ENCODE peak calls at places on chromosome 21, in six cellular contexts. One of them, this sample, is unnamed.
A peak's percentile ranks its signal among the peaks of the same experiment; 100 is the strongest.

GRCh38 chr21:21200103-21200938 is 202.1 kb downstream of the NCAM2 start:
- DNase-seq in kidney: no peak
- DNase-seq in H9: no peak
- DNase-seq in fibroblast of lung: peak; percentile 100
- DNase-seq in neural progenitor cell: no peak
- DNase-seq in GM23248: peak; percentile 99
- DNase-seq in this sample: no peak

GRCh38 chr21:32094792-32095191 is 184.1 kb downstream of the MIS18A start:
- DNase-seq in neural progenitor cell: no peak
- DNase-seq in fibroblast of lung: peak; percentile 16
- DNase-seq in kidney: no peak
- DNase-seq in H9: peak; percentile 45
- DNase-seq in GM23248: peak; percentile 62
- DNase-seq in this sample: no peak

GRCh38 chr21:27429612-27430361 is 462.9 kb upstream of the ADAMTS5 start:
- DNase-seq in kidney: no peak
- DNase-seq in H9: no peak
- DNase-seq in neural progenitor cell: no peak
- DNase-seq in fibroblast of lung: peak; percentile 59
- DNase-seq in GM23248: peak; percentile 67
- DNase-seq in this sample: no peak

GRCh38 chr21:17613242-17613676 is 558 bp upstream of the BTG3 start:
- DNase-seq in neural progenitor cell: no peak
- DNase-seq in H9: no peak
- DNase-seq in GM23248: peak; percentile 53
- DNase-seq in fibroblast of lung: peak; percentile 21
- DNase-seq in kidney: peak; percentile 77
- DNase-seq in this sample: no peak

GRCh38 chr21:32508558-32508957 is 76.8 kb downstream of the TCP10L start:
- DNase-seq in H9: no peak
- DNase-seq in fibroblast of lung: no peak
- DNase-seq in kidney: no peak
- DNase-seq in GM23248: no peak
- DNase-seq in neural progenitor cell: no peak
- DNase-seq in this sample: no peak

GRCh38 chr21:35974801-35975200 is 85.5 kb downstream of the SETD4 start:
- DNase-seq in H9: no peak
- DNase-seq in fibroblast of lung: peak; percentile 76
- DNase-seq in kidney: no peak
- DNase-seq in GM23248: no peak
- DNase-seq in neural progenitor cell: no peak
- DNase-seq in this sample: no peak

GRCh38 chr21:27703806-27704205 is 736.9 kb upstream of the ADAMTS5 start:
- DNase-seq in kidney: no peak
- DNase-seq in H9: no peak
- DNase-seq in neural progenitor cell: no peak
- DNase-seq in GM23248: peak; percentile 44
- DNase-seq in fibroblast of lung: no peak
- DNase-seq in this sample: no peak

GRCh38 chr21:32189688-32190483 is 89.0 kb downstream of the MIS18A start:
- DNase-seq in H9: no peak
- DNase-seq in fibroblast of lung: no peak
- DNase-seq in neural progenitor cell: no peak
- DNase-seq in GM23248: no peak
- DNase-seq in kidney: no peak
- DNase-seq in this sample: no peak

GRCh38 chr21:29405503-29406122 is 106.9 kb downstream of the BACH1 start:
- DNase-seq in GM23248: no peak
- DNase-seq in neural progenitor cell: no peak
- DNase-seq in fibroblast of lung: no peak
- DNase-seq in H9: no peak
- DNase-seq in kidney: no peak
- DNase-seq in this sample: no peak

DNA sequence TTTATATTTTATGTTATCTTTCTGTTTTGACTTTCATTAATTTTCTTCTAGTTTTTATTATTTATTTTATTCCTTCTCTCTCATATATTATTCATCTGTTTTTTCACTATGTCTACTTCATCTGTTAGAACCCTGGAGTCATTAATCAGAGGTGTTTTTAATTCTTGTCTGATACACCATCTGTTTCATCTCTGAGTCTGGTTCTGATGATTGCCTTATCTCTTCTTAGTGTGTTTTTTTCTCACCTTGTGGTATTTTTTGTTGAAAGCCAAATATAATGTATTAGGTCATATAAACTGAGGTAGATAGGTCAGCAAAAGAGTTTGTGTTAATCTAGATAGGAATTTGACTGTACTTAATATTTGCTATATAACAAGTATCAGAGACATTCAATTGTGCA is 1005.7 kb upstream of the NCAM2 start:
- DNase-seq in GM23248: no peak
- DNase-seq in kidney: no peak
- DNase-seq in H9: no peak
- DNase-seq in neural progenitor cell: no peak
- DNase-seq in fibroblast of lung: no peak
- DNase-seq in this sample: no peak
- H3K9ac ChIP-seq in GM23248: no peak overlapping the region
- H3K9ac ChIP-seq in kidney: no peak overlapping the region
- H3K9ac ChIP-seq in H9: no peak overlapping the region
- H3K9ac ChIP-seq in neural progenitor cell: no peak overlapping the region
- H3K9ac ChIP-seq in fibroblast of lung: no peak overlapping the region
- H3K9ac ChIP-seq in this sample: no peak overlapping the region

GRCh38 chr21:46537026-46537425 is 67.9 kb downstream of the S100B start:
- DNase-seq in kidney: no peak
- DNase-seq in fibroblast of lung: no peak
- DNase-seq in GM23248: no peak
- DNase-seq in H9: no peak
- DNase-seq in neural progenitor cell: no peak
- DNase-seq in this sample: no peak

GRCh38 chr21:46527801-46528200 is 69.1 kb downstream of the DIP2A start:
- DNase-seq in GM23248: no peak
- DNase-seq in H9: no peak
- DNase-seq in fibroblast of lung: no peak
- DNase-seq in neural progenitor cell: peak; percentile 23
- DNase-seq in kidney: no peak
- DNase-seq in this sample: no peak

GRCh38 chr21:46532080-46532479 is 72.8 kb downstream of the S100B start:
- DNase-seq in kidney: no peak
- DNase-seq in fibroblast of lung: no peak
- DNase-seq in GM23248: no peak
- DNase-seq in H9: no peak
- DNase-seq in neural progenitor cell: no peak
- DNase-seq in this sample: no peak
- H3K9ac ChIP-seq in kidney: no peak overlapping the region
- H3K9ac ChIP-seq in fibroblast of lung: no peak overlapping the region
- H3K9ac ChIP-seq in GM23248: no peak overlapping the region
- H3K9ac ChIP-seq in H9: no peak overlapping the region
- H3K9ac ChIP-seq in neural progenitor cell: no peak overlapping the region
- H3K9ac ChIP-seq in this sample: no peak overlapping the region

DNA sequence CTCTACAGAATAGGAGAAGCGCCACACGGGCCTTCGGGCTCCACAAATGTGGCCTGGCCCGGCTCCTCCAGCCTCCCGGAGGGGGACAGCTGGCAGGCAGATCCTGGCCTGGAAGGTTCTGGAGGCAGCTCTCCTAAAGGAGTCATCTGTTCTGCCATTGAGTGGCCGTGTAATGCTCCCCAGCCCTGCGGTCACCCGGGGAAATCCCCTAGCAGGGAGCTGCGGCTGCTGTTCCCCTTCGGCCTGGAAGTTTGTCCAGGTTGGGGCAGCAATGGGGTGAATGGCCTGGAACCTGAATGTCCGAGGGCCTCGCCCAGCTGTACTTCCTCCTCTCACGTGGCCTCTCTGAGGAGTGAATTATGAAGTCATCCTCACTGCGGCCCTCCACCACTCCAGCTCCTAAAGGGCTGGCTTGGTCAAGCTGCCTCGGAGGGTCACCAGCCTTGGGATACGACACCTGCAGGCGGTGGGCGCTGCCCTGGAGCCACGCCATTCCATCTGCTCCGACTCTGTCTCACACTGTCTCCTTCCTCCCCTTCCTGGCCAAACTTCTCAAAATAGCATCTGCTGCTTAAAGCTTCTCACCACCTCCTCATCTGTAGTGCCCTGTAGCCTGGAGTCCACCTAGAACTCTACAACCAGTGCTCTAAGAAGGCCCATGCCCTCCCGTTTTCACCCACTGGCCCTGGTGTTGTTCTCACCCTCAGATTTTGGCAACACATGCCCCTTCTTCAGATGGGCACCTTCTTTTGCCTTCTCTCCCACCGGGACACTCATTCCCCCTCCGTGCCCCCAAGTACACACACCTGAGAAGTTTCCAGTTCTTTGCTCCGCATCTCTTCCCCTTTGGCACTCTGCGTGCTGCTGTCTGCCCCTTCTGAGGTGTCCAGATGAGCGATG is 54.4 kb upstream of the TMPRSS2 start:
- DNase-seq in neural progenitor cell: no peak
- DNase-seq in H9: no peak
- DNase-seq in GM23248: peak; percentile 61
- DNase-seq in fibroblast of lung: no peak
- DNase-seq in kidney: peak; percentile 88
- DNase-seq in this sample: no peak
- H3K9ac ChIP-seq in neural progenitor cell: no peak overlapping the region
- H3K9ac ChIP-seq in H9: no peak overlapping the region
- H3K9ac ChIP-seq in GM23248: no peak overlapping the region
- H3K9ac ChIP-seq in fibroblast of lung: no peak overlapping the region
- H3K9ac ChIP-seq in kidney: no peak overlapping the region
- H3K9ac ChIP-seq in this sample: no peak overlapping the region

GRCh38 chr21:42403611-42404231 is at the start of gene UBASH3A:
- DNase-seq in neural progenitor cell: no peak
- DNase-seq in GM23248: no peak
- DNase-seq in fibroblast of lung: no peak
- DNase-seq in H9: no peak
- DNase-seq in kidney: no peak
- DNase-seq in this sample: no peak
- H3K9ac ChIP-seq in neural progenitor cell: no peak within 1 kb of the TSS
- H3K9ac ChIP-seq in GM23248: no peak within 1 kb of the TSS
- H3K9ac ChIP-seq in fibroblast of lung: no peak within 1 kb of the TSS
- H3K9ac ChIP-seq in H9: no peak within 1 kb of the TSS
- H3K9ac ChIP-seq in kidney: no peak within 1 kb of the TSS
- H3K9ac ChIP-seq in this sample: no peak within 1 kb of the TSS

GRCh38 chr21:39707316-39707715 is 37.7 kb upstream of the IGSF5 start:
- DNase-seq in GM23248: no peak
- DNase-seq in fibroblast of lung: no peak
- DNase-seq in neural progenitor cell: no peak
- DNase-seq in kidney: no peak
- DNase-seq in H9: peak; percentile 48
- DNase-seq in this sample: no peak
- H3K9ac ChIP-seq in GM23248: no peak overlapping the region
- H3K9ac ChIP-seq in fibroblast of lung: no peak overlapping the region
- H3K9ac ChIP-seq in neural progenitor cell: no peak overlapping the region
- H3K9ac ChIP-seq in kidney: no peak overlapping the region
- H3K9ac ChIP-seq in H9: no peak overlapping the region
- H3K9ac ChIP-seq in this sample: no peak overlapping the region

GRCh38 chr21:34700605-34701004 is 31.8 kb downstream of the CLIC6 start:
- DNase-seq in neural progenitor cell: no peak
- DNase-seq in kidney: peak; percentile 69
- DNase-seq in fibroblast of lung: no peak
- DNase-seq in H9: no peak
- DNase-seq in GM23248: no peak
- DNase-seq in this sample: no peak
- H3K9ac ChIP-seq in neural progenitor cell: no peak overlapping the region
- H3K9ac ChIP-seq in kidney: no peak overlapping the region
- H3K9ac ChIP-seq in fibroblast of lung: no peak overlapping the region
- H3K9ac ChIP-seq in H9: no peak overlapping the region
- H3K9ac ChIP-seq in GM23248: no peak overlapping the region
- H3K9ac ChIP-seq in this sample: no peak overlapping the region

GRCh38 chr21:43740497-43741156 is 21.7 kb downstream of the PDXK start:
- DNase-seq in H9: peak; percentile 91
- DNase-seq in kidney: no peak
- DNase-seq in neural progenitor cell: peak; percentile 73
- DNase-seq in fibroblast of lung: peak; percentile 68
- DNase-seq in GM23248: peak; percentile 53
- DNase-seq in this sample: no peak
- H3K9ac ChIP-seq in H9: no peak overlapping the region
- H3K9ac ChIP-seq in kidney: no peak overlapping the region
- H3K9ac ChIP-seq in neural progenitor cell: no peak overlapping the region
- H3K9ac ChIP-seq in fibroblast of lung: no peak overlapping the region
- H3K9ac ChIP-seq in GM23248: no peak overlapping the region
- H3K9ac ChIP-seq in this sample: no peak overlapping the region

DNA sequence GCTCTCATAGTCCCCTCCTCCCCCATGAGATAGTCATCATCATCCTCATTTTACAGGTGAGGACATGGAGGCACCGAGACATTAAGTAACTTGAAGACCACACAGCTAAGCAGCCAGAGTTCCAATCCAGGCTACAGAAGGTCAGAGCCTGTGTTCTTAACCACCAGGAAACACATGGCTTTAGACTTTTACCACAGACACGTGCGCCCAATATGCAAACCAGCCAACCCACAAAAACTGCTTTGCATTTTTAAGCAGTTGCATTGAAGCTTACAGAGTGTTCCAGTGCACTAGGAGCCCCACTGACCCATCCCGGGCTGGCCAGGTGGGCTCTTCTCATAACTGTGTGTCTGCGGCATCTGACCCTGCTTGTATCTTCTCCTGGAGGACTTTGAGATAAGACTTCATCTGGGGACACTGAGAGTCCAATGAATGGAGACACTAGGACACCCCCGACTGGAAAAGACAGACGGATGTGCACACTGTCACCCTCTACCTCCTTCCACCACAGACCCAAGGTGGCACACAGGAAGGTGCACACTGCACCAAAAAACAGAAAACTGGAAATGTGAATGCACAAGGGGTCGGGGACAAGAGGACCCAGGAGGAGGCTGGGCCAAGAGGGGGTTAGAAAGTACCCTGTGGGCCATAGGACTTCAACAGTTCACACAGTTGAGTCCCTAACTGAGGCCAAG is 56.4 kb downstream of the ETS2 start:
- DNase-seq in GM23248: no peak
- DNase-seq in H9: no peak
- DNase-seq in kidney: no peak
- DNase-seq in fibroblast of lung: peak; percentile 26
- DNase-seq in neural progenitor cell: no peak
- DNase-seq in this sample: no peak
- H3K9ac ChIP-seq in GM23248: no peak overlapping the region
- H3K9ac ChIP-seq in H9: no peak overlapping the region
- H3K9ac ChIP-seq in kidney: no peak overlapping the region
- H3K9ac ChIP-seq in fibroblast of lung: no peak overlapping the region
- H3K9ac ChIP-seq in neural progenitor cell: no peak overlapping the region
- H3K9ac ChIP-seq in this sample: no peak overlapping the region

GRCh38 chr21:15236111-15236510 is 171.3 kb upstream of the NRIP1 start:
- DNase-seq in H9: no peak
- DNase-seq in neural progenitor cell: no peak
- DNase-seq in GM23248: no peak
- DNase-seq in fibroblast of lung: no peak
- DNase-seq in kidney: no peak
- DNase-seq in this sample: no peak

GRCh38 chr21:15229390-15229789 is 164.6 kb upstream of the NRIP1 start:
- DNase-seq in H9: no peak
- DNase-seq in GM23248: no peak
- DNase-seq in neural progenitor cell: no peak
- DNase-seq in fibroblast of lung: peak; percentile 49
- DNase-seq in kidney: no peak
- DNase-seq in this sample: no peak

GRCh38 chr21:15227919-15228318 is 163.1 kb upstream of the NRIP1 start:
- DNase-seq in neural progenitor cell: no peak
- DNase-seq in fibroblast of lung: no peak
- DNase-seq in GM23248: no peak
- DNase-seq in kidney: no peak
- DNase-seq in H9: no peak
- DNase-seq in this sample: no peak

DNA sequence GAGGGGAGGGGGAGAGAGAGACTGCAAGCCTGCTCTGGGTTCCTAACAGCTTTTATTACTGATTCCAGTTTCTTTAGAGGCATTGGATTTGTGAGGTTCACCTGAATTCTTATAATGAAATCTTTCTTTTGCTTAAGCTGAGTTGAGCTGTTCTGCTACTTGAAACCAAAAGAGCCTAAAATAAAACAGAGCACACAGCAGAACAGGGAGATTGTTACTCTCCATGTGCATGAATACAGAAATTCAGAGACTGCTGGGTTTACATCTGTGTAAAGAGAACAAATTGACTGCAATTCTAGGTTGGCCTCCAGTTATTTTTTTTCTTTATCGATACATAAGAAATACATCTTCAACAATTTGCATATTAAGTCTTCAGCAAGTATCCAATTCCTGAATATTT is 168.8 kb upstream of the NRIP1 start:
- DNase-seq in neural progenitor cell: no peak
- DNase-seq in GM23248: no peak
- DNase-seq in fibroblast of lung: no peak
- DNase-seq in kidney: no peak
- DNase-seq in H9: no peak
- DNase-seq in this sample: no peak
- H3K9ac ChIP-seq in neural progenitor cell: no peak overlapping the region
- H3K9ac ChIP-seq in GM23248: no peak overlapping the region
- H3K9ac ChIP-seq in fibroblast of lung: no peak overlapping the region
- H3K9ac ChIP-seq in kidney: no peak overlapping the region
- H3K9ac ChIP-seq in H9: no peak overlapping the region
- H3K9ac ChIP-seq in this sample: no peak overlapping the region